ENCODE peak calls at places on chromosomes 4 and X, in five cellular contexts. X, S, Q, C and G are unnamed samples. For H3K36me3, the result is how much of the 10 kb centered on the place peaks cover.

GRCh38 chr4:109730294-109731051 is 603 bp upstream of the PLA2G12A start:
- ATAC-seq in X (peak), S (peak), Q (peak), C (peak), G (peak)

GRCh38 chrX:127578395-127578794 is 473.8 kb downstream of the ACTRT1 start:
- ATAC-seq in X (no peak), S (no peak), Q (peak), C (no peak), G (no peak)

GRCh38 chr4:86221076-86221475 is 138.8 kb downstream of the MAPK10 start:
- ATAC-seq in X (no peak), S (no peak), Q (no peak), C (no peak), G (no peak)

GRCh38 chrX:63525491-63525890 is 174.4 kb upstream of the SPIN4 start:
- ATAC-seq in X (no peak), S (no peak), Q (no peak), C (no peak), G (no peak)

GRCh38 chr4:37892641-37893040 is 1.8 kb downstream of the TBC1D1 start:
- ATAC-seq in X (peak), S (no peak), Q (no peak), C (no peak), G (no peak)

GRCh38 chrX:147917700-147918694 is 6.3 kb downstream of the FMR1 start:
- ATAC-seq in X (no peak), S (no peak), Q (no peak), C (no peak), G (no peak)

GRCh38 chrX:100999451-100999850 is 29.9 kb downstream of the ARL13A start:
- ATAC-seq in X (no peak), S (no peak), Q (no peak), C (no peak), G (no peak)

GRCh38 chr4:77994194-77994721 is 62.9 kb upstream of the FRAS1 start:
- ATAC-seq in X (peak), S (peak), Q (peak), C (peak), G (peak)

GRCh38 chr4:123858465-123858864 is 461.9 kb downstream of the SPRY1 start:
- ATAC-seq in X (no peak), S (no peak), Q (no peak), C (no peak), G (no peak)

GRCh38 chr4:96654045-96654444 is 814.2 kb downstream of the PDHA2 start:
- ATAC-seq in X (no peak), S (no peak), Q (no peak), C (no peak), G (no peak)

GRCh38 chr4:143224255-143224654 is 39.5 kb downstream of the USP38 start:
- ATAC-seq in X (no peak), S (no peak), Q (peak), C (no peak), G (peak)

GRCh38 chr4:139461022-139461421 is 7.1 kb downstream of the RAB33B start:
- ATAC-seq in X (no peak), S (peak), Q (no peak), C (no peak), G (no peak)

GRCh38 chr4:113684534-113685091 is 76.9 kb downstream of the CAMK2D start:
- ATAC-seq in X (peak), S (peak), Q (peak), C (peak), G (peak)

GRCh38 chrX:96417695-96418094 is 266.9 kb upstream of the DIAPH2 start:
- ATAC-seq in X (no peak), S (no peak), Q (no peak), C (no peak), G (no peak)

GRCh38 chr4:182766851-182767250 is 150.3 kb downstream of the DCTD start:
- ATAC-seq in X (no peak), S (no peak), Q (no peak), C (no peak), G (no peak)

GRCh38 chr4:188399834-188400233 is 260.6 kb downstream of the TRIML1 start:
- ATAC-seq in X (no peak), S (no peak), Q (no peak), C (peak), G (no peak)

GRCh38 chr4:74293558-74293957 is 14.7 kb upstream of the EPGN start:
- ATAC-seq in X (peak), S (no peak), Q (no peak), C (no peak), G (no peak)

GRCh38 chr4:528296-528695 is 29.3 kb downstream of the PIGG start:
- ATAC-seq in X (no peak), S (no peak), Q (no peak), C (no peak), G (no peak)
- H3K36me3 ChIP-seq in X (half or more), S (under half), Q (half or more), C (under half), G (half or more)

GRCh38 chr4:39312821-39313220 is 53.3 kb downstream of the RFC1 start:
- ATAC-seq in X (no peak), S (no peak), Q (no peak), C (no peak), G (no peak)
- H3K36me3 ChIP-seq in X (half or more), S (under half), Q (half or more), C (half or more), G (half or more)

GRCh38 chr4:7855731-7856130 is 83.9 kb downstream of the AFAP1 start:
- ATAC-seq in X (no peak), S (no peak), Q (no peak), C (no peak), G (no peak)
- H3K36me3 ChIP-seq in X (under half), S (under half), Q (under half), C (half or more), G (under half)

GRCh38 chr4:184422378-184422777 is 52.0 kb downstream of the IRF2 start:
- ATAC-seq in X (no peak), S (no peak), Q (no peak), C (no peak), G (no peak)
- H3K36me3 ChIP-seq in X (half or more), S (under half), Q (under half), C (half or more), G (under half)

GRCh38 chr4:128866691-128867090 is 57.2 kb downstream of the JADE1 start:
- ATAC-seq in X (no peak), S (no peak), Q (no peak), C (no peak), G (no peak)

GRCh38 chr4:128871948-128872347 is 62.4 kb downstream of the JADE1 start:
- ATAC-seq in X (no peak), S (no peak), Q (no peak), C (peak), G (no peak)

GRCh38 chr4:128868758-128869157 is 59.3 kb downstream of the JADE1 start:
- ATAC-seq in X (no peak), S (no peak), Q (no peak), C (no peak), G (no peak)

GRCh38 chr4:128866281-128866680 is 56.8 kb downstream of the JADE1 start:
- ATAC-seq in X (no peak), S (no peak), Q (no peak), C (no peak), G (no peak)

GRCh38 chr4:128869801-128870509 is 60.5 kb downstream of the JADE1 start:
- ATAC-seq in X (no peak), S (no peak), Q (no peak), C (no peak), G (no peak)
- H3K36me3 ChIP-seq in X (half or more), S (under half), Q (half or more), C (half or more), G (under half)

GRCh38 chrX:9966775-9967408 is at the start of gene CLDN34:
- ATAC-seq in X (no peak), S (no peak), Q (no peak), C (no peak), G (no peak)
- H3K36me3 ChIP-seq in X (under half), S (under half), Q (under half), C (under half), G (under half)